ENCODE peak calls at places on chromosomes 3 and 15, in seven cellular contexts. C, R, P, I, G, H and M are unnamed samples.
A peak's percentile ranks its signal among the peaks of the same experiment; 100 is the strongest.

GRCh38 chr15:48856947-48857346 is 21.0 kb upstream of the EID1 start:
- DNase-seq in C (peak; percentile 69), R (no peak), P (no peak), I (no peak), G (no peak), H (no peak), M (no peak)

GRCh38 chr15:71274448-71274798 is 159.2 kb downstream of the THSD4 start:
- DNase-seq in C (peak; percentile 29), R (no peak), P (no peak), I (no peak), G (no peak), H (no peak), M (no peak)

GRCh38 chr15:73334086-73334485 is 34.7 kb downstream of the HCN4 start:
- DNase-seq in C (no peak), R (no peak), P (no peak), I (no peak), G (no peak), H (no peak), M (no peak)

GRCh38 chr3:85170646-85171045 is 211.9 kb downstream of the CADM2 start:
- DNase-seq in C (no peak), R (no peak), P (no peak), I (no peak), G (no peak), H (no peak), M (no peak)

GRCh38 chr3:42906085-42906904 is at the start of gene ZNF662:
- DNase-seq in C (no peak), R (peak; percentile 88), P (no peak), I (no peak), G (no peak), H (no peak), M (no peak)

GRCh38 chr3:88137836-88138235 is 11.9 kb upstream of the C3orf38 start:
- DNase-seq in C (peak; percentile 62), R (no peak), P (no peak), I (no peak), G (no peak), H (no peak), M (no peak)

GRCh38 chr3:123405021-123405420 is 43.9 kb downstream of the ADCY5 start:
- DNase-seq in C (no peak), R (no peak), P (no peak), I (no peak), G (no peak), H (no peak), M (no peak)

GRCh38 chr3:127056281-127056680 is 73.4 kb downstream of the PLXNA1 start:
- DNase-seq in C (no peak), R (no peak), P (no peak), I (no peak), G (no peak), H (no peak), M (no peak)

GRCh38 chr3:175893566-175893965 is 1034.4 kb downstream of the NAALADL2 start:
- DNase-seq in C (no peak), R (no peak), P (no peak), I (no peak), G (no peak), H (no peak), M (no peak)

GRCh38 chr3:170727754-170728153 is 141.9 kb upstream of the SLC7A14 start:
- DNase-seq in C (no peak), R (no peak), P (no peak), I (no peak), G (no peak), H (no peak), M (no peak)

GRCh38 chr3:52108302-52109232 is 45.7 kb downstream of the POC1A start:
- DNase-seq in C (no peak), R (peak; percentile 75), P (no peak), I (no peak), G (no peak), H (peak; percentile 43), M (no peak)

GRCh38 chr15:49187537-49188245 is 17.6 kb downstream of the GALK2 start:
- DNase-seq in C (peak; percentile 76), R (no peak), P (no peak), I (no peak), G (no peak), H (no peak), M (no peak)

GRCh38 chr15:89747708-89748682 is 3.1 kb downstream of the MESP1 start:
- DNase-seq in C (no peak), R (no peak), P (no peak), I (no peak), G (no peak), H (no peak), M (peak; percentile 70)

GRCh38 chr3:36244728-36245127 is 135.6 kb upstream of the STAC start:
- DNase-seq in C (no peak), R (no peak), P (no peak), I (no peak), G (no peak), H (no peak), M (no peak)

GRCh38 chr15:63503739-63504246 is 600 bp upstream of the USP3 start:
- DNase-seq in C (peak; percentile 93), R (peak; percentile 44), P (peak; percentile 75), I (no peak), G (peak; percentile 71), H (peak; percentile 69), M (no peak)

GRCh38 chr3:179949869-179950268 is 86.9 kb downstream of the PEX5L start:
- DNase-seq in C (no peak), R (no peak), P (no peak), I (no peak), G (no peak), H (no peak), M (no peak)
- H3K9ac ChIP-seq in C (no peak overlapping the region), R (no peak overlapping the region), P (no peak overlapping the region), I (no peak overlapping the region), G (no peak overlapping the region), H (no peak overlapping the region), M (no peak overlapping the region)

GRCh38 chr15:68057089-68057488 is 3.0 kb downstream of the PIAS1 start:
- DNase-seq in C (no peak), R (no peak), P (no peak), I (no peak), G (no peak), H (no peak), M (no peak)

GRCh38 chr15:68055224-68055705 is 1.1 kb downstream of the PIAS1 start:
- DNase-seq in C (peak; percentile 52), R (peak; percentile 34), P (no peak), I (peak; percentile 88), G (no peak), H (no peak), M (no peak)

GRCh38 chr15:68054658-68055223 is 626 bp downstream of the PIAS1 start:
- DNase-seq in C (peak; percentile 21), R (peak; percentile 84), P (no peak), I (no peak), G (peak; percentile 44), H (peak; percentile 83), M (peak; percentile 86)

GRCh38 chr15:68057758-68058157 is 3.6 kb downstream of the PIAS1 start:
- DNase-seq in C (no peak), R (no peak), P (no peak), I (no peak), G (peak; percentile 28), H (no peak), M (no peak)

GRCh38 chr15:68056097-68056865 is 2.2 kb downstream of the PIAS1 start:
- DNase-seq in C (no peak), R (no peak), P (no peak), I (no peak), G (no peak), H (no peak), M (no peak)
- TF ChIP-seq RAD21 in C (no peak), R (no peak), P (no peak), I (no peak), G (no peak), H (no peak), M (no peak)

GRCh38 chr3:62875103-62876002 is at the start of gene CADPS:
- DNase-seq in C (no peak), R (peak; percentile 65), P (no peak), I (no peak), G (no peak), H (no peak), M (no peak)
- H3K9ac ChIP-seq in C (no peak within 1 kb of the TSS), R (peak within 1 kb of the TSS; percentile 49), P (no peak within 1 kb of the TSS), I (no peak within 1 kb of the TSS), G (no peak within 1 kb of the TSS), H (no peak within 1 kb of the TSS), M (peak within 1 kb of the TSS; percentile 46)

GRCh38 chr3:183275418-183275817 is 22.4 kb downstream of the B3GNT5 start:
- DNase-seq in C (peak; percentile 80), R (no peak), P (no peak), I (no peak), G (no peak), H (no peak), M (no peak)
- TF ChIP-seq RAD21 in C (no peak), R (no peak), P (no peak), I (no peak), G (no peak), H (no peak), M (no peak)

GRCh38 chr15:66844041-66844746 is 142.2 kb downstream of the SMAD6 start:
- DNase-seq in C (no peak), R (no peak), P (no peak), I (no peak), G (no peak), H (no peak), M (no peak)

GRCh38 chr15:66846031-66846430 is 144.0 kb downstream of the SMAD6 start:
- DNase-seq in C (no peak), R (no peak), P (no peak), I (no peak), G (no peak), H (no peak), M (no peak)

GRCh38 chr15:66845266-66845785 is 143.3 kb downstream of the SMAD6 start:
- DNase-seq in C (no peak), R (no peak), P (no peak), I (no peak), G (no peak), H (no peak), M (no peak)

GRCh38 chr15:66843581-66843980 is 141.5 kb downstream of the SMAD6 start:
- DNase-seq in C (no peak), R (no peak), P (no peak), I (no peak), G (no peak), H (no peak), M (no peak)

GRCh38 chr15:66844747-66845145 is 142.7 kb downstream of the SMAD6 start:
- DNase-seq in C (no peak), R (no peak), P (no peak), I (no peak), G (no peak), H (no peak), M (no peak)
- H3K9ac ChIP-seq in C (no peak overlapping the region), R (no peak overlapping the region), P (no peak overlapping the region), I (no peak overlapping the region), G (no peak overlapping the region), H (no peak overlapping the region), M (no peak overlapping the region)

DNA sequence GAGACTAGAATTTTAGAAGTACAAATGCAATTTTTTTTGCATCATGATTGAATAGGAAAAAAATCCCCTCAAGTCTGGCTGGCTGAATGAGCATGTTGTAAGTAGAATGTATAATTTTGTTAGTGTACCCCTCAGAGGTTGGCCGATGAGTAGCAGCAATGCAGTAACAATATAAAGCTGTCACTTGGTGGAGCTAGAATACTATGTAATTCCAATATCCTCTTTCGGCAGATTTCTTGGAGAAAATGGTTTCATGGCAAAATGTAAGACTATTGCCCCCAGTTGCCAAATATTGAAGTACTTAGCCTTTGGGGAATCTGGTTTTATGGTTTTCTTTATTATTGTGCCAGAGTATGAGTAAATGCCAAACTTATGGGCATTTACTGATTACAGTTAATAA is 39.8 kb upstream of the SGO1 start:
- DNase-seq in C (peak; percentile 3), R (peak; percentile 28), P (peak; percentile 40), I (no peak), G (peak; percentile 56), H (peak; percentile 17), M (no peak)
- TF ChIP-seq RAD21 in C (peak; percentile 35), R (peak; percentile 81), P (peak; percentile 73), I (peak; percentile 73), G (peak; percentile 40), H (peak; percentile 95), M (peak; percentile 87)